ENCODE peak calls at places on chromosomes 2 and 18, in six cellular contexts. H is Calu3; P is AG08396; W is T-helper 9 cell; U is activated T-cell treated with anti-CD3 and anti-CD28 coated beads, Interleukin-2, amount 50 U/mL, for 48 hours; F is NCI-H2081. N is an unnamed sample.

GRCh38 chr2:29063646-29064372 is 10.5 kb downstream of the PCARE start:
- DNase-seq in H (no peak), P (peak; percentile 63), W (no peak), U (no peak), F (no peak), N (no peak)

GRCh38 chr2:46331099-46331766 is 34.0 kb downstream of the EPAS1 start:
- DNase-seq in H (no peak), P (no peak), W (no peak), U (no peak), F (no peak), N (no peak)

GRCh38 chr2:98123286-98123685 is 36.3 kb downstream of the VWA3B start:
- DNase-seq in H (no peak), P (no peak), W (no peak), U (no peak), F (no peak), N (no peak)

GRCh38 chr18:21735452-21736015 is 5.1 kb upstream of the MIB1 start:
- DNase-seq in H (no peak), P (peak; percentile 38), W (peak; percentile 50), U (peak; percentile 40), F (no peak), N (no peak)

GRCh38 chr2:81583311-81584108 is 1279.0 kb upstream of the LRRTM1 start:
- DNase-seq in H (no peak), P (no peak), W (no peak), U (no peak), F (no peak), N (no peak)

GRCh38 chr2:47274054-47274779 is 119.1 kb upstream of the STPG4 start:
- DNase-seq in H (no peak), P (peak; percentile 47), W (no peak), U (no peak), F (no peak), N (no peak)

GRCh38 chr2:207330912-207331311 is 165.2 kb upstream of the KLF7 start:
- DNase-seq in H (no peak), P (peak; percentile 27), W (no peak), U (peak; percentile 75), F (no peak), N (no peak)

GRCh38 chr2:229882583-229882982 is 39.2 kb downstream of the TRIP12 start:
- DNase-seq in H (no peak), P (no peak), W (no peak), U (no peak), F (no peak), N (no peak)

GRCh38 chr2:151975460-151976414 is 123.1 kb downstream of the CACNB4 start:
- DNase-seq in H (no peak), P (no peak), W (no peak), U (no peak), F (no peak), N (no peak)

GRCh38 chr2:62116983-62117382 is 78.9 kb upstream of the B3GNT2 start:
- DNase-seq in H (no peak), P (no peak), W (no peak), U (no peak), F (no peak), N (no peak)

GRCh38 chr2:222057249-222058073 is 241.3 kb downstream of the PAX3 start:
- DNase-seq in H (no peak), P (peak; percentile 23), W (no peak), U (no peak), F (peak; percentile 44), N (no peak)

GRCh38 chr2:88170472-88170892 is 336 bp downstream of the THNSL2 start:
- DNase-seq in H (no peak), P (peak; percentile 46), W (no peak), U (peak; percentile 35), F (peak; percentile 45), N (peak; percentile 29)

GRCh38 chr2:100984892-100985307 is 17.2 kb upstream of the RPL31 start:
- DNase-seq in H (peak; percentile 77), P (peak; percentile 80), W (peak; percentile 74), U (peak; percentile 81), F (peak; percentile 51), N (peak; percentile 72)

GRCh38 chr18:37450434-37451133 is 115.0 kb downstream of the CELF4 start:
- DNase-seq in H (no peak), P (no peak), W (no peak), U (no peak), F (peak; percentile 91), N (no peak)

GRCh38 chr2:133166024-133166423 is 402.2 kb downstream of the NCKAP5 start:
- DNase-seq in H (no peak), P (no peak), W (no peak), U (no peak), F (no peak), N (no peak)

N was measured in memory B cell.